ENCODE peak calls at places on chromosomes 12 and 14, in eight cellular contexts. One of them, this sample, is unnamed.

GRCh38 chr14:56152221-56152620 is 34.0 kb downstream of the PELI2 start:
- DNase-seq in testis: no peak
- DNase-seq in MM.1S: no peak
- DNase-seq in lower leg skin: no peak
- DNase-seq in dorsolateral prefrontal cortex: no peak
- DNase-seq in body of pancreas: no peak
- DNase-seq in cardiac fibroblast: no peak
- DNase-seq in IMR-90: no peak
- DNase-seq in this sample: no peak

GRCh38 chr14:34212574-34212973 is 249.5 kb downstream of the SPTSSA start:
- DNase-seq in testis: no peak
- DNase-seq in MM.1S: no peak
- DNase-seq in lower leg skin: no peak
- DNase-seq in dorsolateral prefrontal cortex: no peak
- DNase-seq in body of pancreas: no peak
- DNase-seq in cardiac fibroblast: no peak
- DNase-seq in IMR-90: no peak
- DNase-seq in this sample: no peak

GRCh38 chr14:37559386-37559785 is 35.7 kb downstream of the FOXA1 start:
- DNase-seq in testis: no peak
- DNase-seq in MM.1S: no peak
- DNase-seq in lower leg skin: no peak
- DNase-seq in dorsolateral prefrontal cortex: no peak
- DNase-seq in body of pancreas: no peak
- DNase-seq in cardiac fibroblast: no peak
- DNase-seq in IMR-90: peak; percentile 23
- DNase-seq in this sample: no peak

GRCh38 chr12:67937822-67938221 is 51.4 kb upstream of the IFNG-AS1 start:
- DNase-seq in testis: no peak
- DNase-seq in MM.1S: peak; percentile 46
- DNase-seq in lower leg skin: no peak
- DNase-seq in dorsolateral prefrontal cortex: no peak
- DNase-seq in body of pancreas: no peak
- DNase-seq in cardiac fibroblast: no peak
- DNase-seq in IMR-90: no peak
- DNase-seq in this sample: no peak

GRCh38 chr14:22556990-22557623 is 31.9 kb downstream of the DAD1 start:
- DNase-seq in testis: peak; percentile 83
- DNase-seq in MM.1S: peak; percentile 78
- DNase-seq in lower leg skin: peak; percentile 96
- DNase-seq in dorsolateral prefrontal cortex: peak; percentile 77
- DNase-seq in body of pancreas: peak; percentile 78
- DNase-seq in cardiac fibroblast: peak; percentile 82
- DNase-seq in IMR-90: peak; percentile 64
- DNase-seq in this sample: peak; percentile 85

GRCh38 chr12:29241821-29242591 is 92.9 kb downstream of the FAR2 start:
- DNase-seq in testis: no peak
- DNase-seq in MM.1S: no peak
- DNase-seq in lower leg skin: no peak
- DNase-seq in dorsolateral prefrontal cortex: no peak
- DNase-seq in body of pancreas: peak; percentile 62
- DNase-seq in cardiac fibroblast: peak; percentile 86
- DNase-seq in IMR-90: peak; percentile 80
- DNase-seq in this sample: no peak

GRCh38 chr12:116294464-116295002 is 17.0 kb upstream of the MED13L start:
- DNase-seq in testis: no peak
- DNase-seq in MM.1S: no peak
- DNase-seq in lower leg skin: no peak
- DNase-seq in dorsolateral prefrontal cortex: no peak
- DNase-seq in body of pancreas: no peak
- DNase-seq in cardiac fibroblast: no peak
- DNase-seq in IMR-90: no peak
- DNase-seq in this sample: no peak

GRCh38 chr12:52651726-52652261 is at the start of gene KRT2:
- DNase-seq in testis: no peak
- DNase-seq in MM.1S: no peak
- DNase-seq in lower leg skin: peak; percentile 72
- DNase-seq in dorsolateral prefrontal cortex: no peak
- DNase-seq in body of pancreas: no peak
- DNase-seq in cardiac fibroblast: no peak
- DNase-seq in IMR-90: no peak
- DNase-seq in this sample: no peak

GRCh38 chr12:95304673-95305198 is 87.1 kb downstream of the VEZT start:
- DNase-seq in testis: no peak
- DNase-seq in MM.1S: no peak
- DNase-seq in lower leg skin: no peak
- DNase-seq in dorsolateral prefrontal cortex: no peak
- DNase-seq in body of pancreas: no peak
- DNase-seq in cardiac fibroblast: peak; percentile 54
- DNase-seq in IMR-90: peak; percentile 53
- DNase-seq in this sample: no peak

DNA sequence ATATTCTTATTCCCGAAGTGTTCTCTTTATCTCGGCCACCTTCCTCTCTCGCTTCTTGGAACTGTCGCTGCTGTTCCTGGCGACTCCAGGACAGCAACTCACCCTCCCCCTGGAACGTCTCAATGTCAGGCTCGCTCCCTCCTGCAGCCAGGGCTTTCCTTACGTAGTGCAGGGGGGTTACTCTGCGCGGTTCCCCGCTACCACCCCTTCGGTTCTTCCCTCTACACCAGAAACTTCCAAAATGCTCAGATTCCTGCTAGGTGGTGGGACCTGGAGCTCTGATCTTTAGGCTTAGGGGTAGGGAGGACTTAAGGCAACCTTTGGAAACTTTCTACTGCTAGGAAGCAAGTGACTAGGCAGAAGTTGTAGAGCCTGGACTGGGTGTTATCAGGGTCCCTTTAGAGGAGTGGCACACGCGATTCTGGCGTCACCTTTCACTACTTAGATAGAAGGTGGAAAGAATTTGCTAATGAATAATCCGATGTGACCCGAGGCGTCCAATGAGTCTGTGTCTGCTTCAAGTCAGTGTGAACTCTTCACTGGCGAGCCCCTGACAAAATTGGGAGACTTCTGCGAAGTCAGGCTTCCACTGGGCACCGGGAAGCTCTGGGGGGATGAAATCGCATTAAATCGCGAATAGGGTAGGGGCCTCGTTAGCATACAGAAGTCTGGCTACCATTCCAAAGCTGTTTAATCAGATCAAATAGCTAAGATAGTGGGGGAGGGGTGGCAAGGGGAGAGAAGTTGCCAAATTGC is 900 bp upstream of the DPF3 start:
- DNase-seq in testis: peak; percentile 23
- DNase-seq in MM.1S: no peak
- DNase-seq in lower leg skin: no peak
- DNase-seq in dorsolateral prefrontal cortex: no peak
- DNase-seq in body of pancreas: peak; percentile 44
- DNase-seq in cardiac fibroblast: no peak
- DNase-seq in IMR-90: no peak
- DNase-seq in this sample: no peak
- H3K4me3 ChIP-seq in testis: peak overlapping the region; percentile 59
- H3K4me3 ChIP-seq in MM.1S: peak overlapping the region; percentile 69
- H3K4me3 ChIP-seq in lower leg skin: peak overlapping the region; percentile 26
- H3K4me3 ChIP-seq in dorsolateral prefrontal cortex: peak overlapping the region; percentile 85
- H3K4me3 ChIP-seq in body of pancreas: peak overlapping the region; percentile 4
- H3K4me3 ChIP-seq in cardiac fibroblast: peak overlapping the region; percentile 70
- H3K4me3 ChIP-seq in IMR-90: peak overlapping the region; percentile 51
- H3K4me3 ChIP-seq in this sample: peak overlapping the region; percentile 86

GRCh38 chr14:51626788-51627187 is 24.9 kb upstream of the FRMD6 start:
- DNase-seq in testis: no peak
- DNase-seq in MM.1S: no peak
- DNase-seq in lower leg skin: no peak
- DNase-seq in dorsolateral prefrontal cortex: no peak
- DNase-seq in body of pancreas: no peak
- DNase-seq in cardiac fibroblast: no peak
- DNase-seq in IMR-90: no peak
- DNase-seq in this sample: no peak
- H3K4me3 ChIP-seq in testis: no peak overlapping the region
- H3K4me3 ChIP-seq in MM.1S: no peak overlapping the region
- H3K4me3 ChIP-seq in lower leg skin: no peak overlapping the region
- H3K4me3 ChIP-seq in dorsolateral prefrontal cortex: no peak overlapping the region
- H3K4me3 ChIP-seq in body of pancreas: no peak overlapping the region
- H3K4me3 ChIP-seq in cardiac fibroblast: no peak overlapping the region
- H3K4me3 ChIP-seq in IMR-90: no peak overlapping the region
- H3K4me3 ChIP-seq in this sample: no peak overlapping the region

DNA sequence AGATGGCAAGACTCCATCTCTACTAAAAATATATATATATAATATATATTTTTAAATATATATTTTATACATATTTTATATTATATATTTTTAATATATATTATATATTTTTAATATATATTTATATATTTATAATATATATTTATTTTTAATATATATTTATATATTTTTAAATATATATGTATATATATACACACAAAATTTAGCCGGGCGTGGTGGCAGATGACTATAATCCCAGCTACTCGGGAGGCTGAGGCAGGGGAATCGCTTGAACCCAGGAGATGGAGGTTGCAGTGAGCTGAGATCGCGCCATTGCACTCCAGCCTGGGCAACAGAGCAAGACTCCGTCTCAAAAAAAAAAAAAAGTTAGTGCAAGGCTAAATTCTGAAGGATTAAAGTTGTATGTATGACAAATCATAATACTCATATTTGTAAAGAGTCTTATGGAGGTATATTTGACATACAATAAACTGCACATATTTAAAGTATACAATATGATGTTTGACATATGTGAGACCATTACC is 7.7 kb upstream of the TDG start:
- DNase-seq in testis: no peak
- DNase-seq in MM.1S: no peak
- DNase-seq in lower leg skin: no peak
- DNase-seq in dorsolateral prefrontal cortex: no peak
- DNase-seq in body of pancreas: no peak
- DNase-seq in cardiac fibroblast: no peak
- DNase-seq in IMR-90: no peak
- DNase-seq in this sample: no peak
- H3K4me3 ChIP-seq in testis: peak overlapping the region; percentile 80
- H3K4me3 ChIP-seq in MM.1S: peak overlapping the region; percentile 84
- H3K4me3 ChIP-seq in lower leg skin: no peak overlapping the region
- H3K4me3 ChIP-seq in dorsolateral prefrontal cortex: peak overlapping the region; percentile 89
- H3K4me3 ChIP-seq in body of pancreas: no peak overlapping the region
- H3K4me3 ChIP-seq in cardiac fibroblast: peak overlapping the region; percentile 84
- H3K4me3 ChIP-seq in IMR-90: no peak overlapping the region
- H3K4me3 ChIP-seq in this sample: peak overlapping the region; percentile 96

DNA sequence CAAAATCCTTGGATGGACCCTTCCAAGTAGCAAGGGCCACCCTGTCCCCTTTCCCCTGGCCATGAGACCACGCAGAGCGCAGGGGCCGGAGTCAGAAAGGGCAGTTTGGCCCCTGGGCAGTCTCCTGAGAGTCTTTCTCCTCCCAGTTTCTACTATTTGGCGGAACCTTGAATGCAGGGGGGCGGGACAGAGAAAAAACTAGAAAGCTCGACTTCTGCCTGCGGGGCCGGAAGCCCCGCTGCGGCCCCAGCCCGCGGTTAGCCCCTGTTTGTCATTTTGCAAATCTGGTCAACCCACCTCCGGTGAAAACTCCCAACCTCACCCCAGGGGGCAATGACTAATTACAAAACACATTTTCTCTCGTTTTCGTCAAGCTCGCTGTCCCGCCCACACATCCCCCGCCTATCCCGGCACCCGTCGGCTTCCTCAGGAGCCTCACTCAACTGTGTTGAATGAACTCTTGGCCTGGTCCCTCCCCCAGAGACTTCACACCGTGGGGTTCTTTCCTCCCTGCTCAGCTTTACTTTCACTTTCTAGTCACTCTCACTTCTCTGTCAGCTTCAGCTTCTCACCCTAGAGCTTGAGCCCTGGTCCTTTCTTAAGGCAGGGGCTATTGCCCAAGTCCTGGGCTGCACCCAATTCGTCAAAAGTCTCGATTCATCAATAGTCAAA is 66.7 kb downstream of the IRF2BPL start:
- DNase-seq in testis: peak; percentile 88
- DNase-seq in MM.1S: peak; percentile 88
- DNase-seq in lower leg skin: peak; percentile 96
- DNase-seq in dorsolateral prefrontal cortex: no peak
- DNase-seq in body of pancreas: peak; percentile 91
- DNase-seq in cardiac fibroblast: peak; percentile 95
- DNase-seq in IMR-90: peak; percentile 97
- DNase-seq in this sample: peak; percentile 98
- H3K4me3 ChIP-seq in testis: peak overlapping the region; percentile 45
- H3K4me3 ChIP-seq in MM.1S: peak overlapping the region; percentile 52
- H3K4me3 ChIP-seq in lower leg skin: peak overlapping the region; percentile 6
- H3K4me3 ChIP-seq in dorsolateral prefrontal cortex: peak overlapping the region; percentile 58
- H3K4me3 ChIP-seq in body of pancreas: no peak overlapping the region
- H3K4me3 ChIP-seq in cardiac fibroblast: peak overlapping the region; percentile 35
- H3K4me3 ChIP-seq in IMR-90: peak overlapping the region; percentile 34
- H3K4me3 ChIP-seq in this sample: peak overlapping the region; percentile 56

DNA sequence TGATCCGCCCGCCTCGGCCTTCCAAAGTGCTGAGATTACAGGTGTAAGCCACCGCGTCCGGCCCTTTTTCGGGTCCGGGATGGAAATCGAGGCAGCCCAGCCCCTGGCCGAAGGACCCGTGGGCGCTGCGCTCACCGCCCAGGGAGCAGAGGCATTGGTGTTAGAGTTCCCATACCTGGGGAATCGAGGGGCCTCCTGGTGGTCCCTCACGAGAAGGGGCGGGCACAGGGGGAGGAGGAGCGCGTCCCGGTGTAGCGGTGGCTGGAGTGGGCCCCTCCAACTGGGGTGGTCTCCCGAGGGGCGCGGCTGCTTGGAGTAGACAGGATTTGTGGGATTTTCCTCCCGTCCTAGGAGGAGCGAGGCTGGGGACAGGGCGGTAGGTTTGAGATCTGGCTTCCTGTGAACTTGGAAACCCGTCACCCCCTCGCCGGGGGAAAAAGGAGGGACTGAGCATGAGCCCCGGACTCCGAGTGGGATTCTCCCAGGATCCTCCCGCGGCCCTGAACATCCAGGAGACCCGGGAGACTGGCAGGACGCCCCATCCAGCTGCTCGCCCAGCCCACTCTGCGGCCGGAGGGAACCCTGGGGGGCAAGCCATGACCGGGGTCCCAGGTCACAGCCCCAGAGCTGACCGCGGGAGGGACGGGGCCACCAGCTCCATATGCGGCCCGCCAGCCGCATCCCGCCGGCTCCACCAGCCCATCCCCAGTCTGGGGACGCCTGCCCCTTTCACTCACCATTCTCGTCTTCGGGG is 70.9 kb downstream of the ASCL4 start:
- DNase-seq in testis: no peak
- DNase-seq in MM.1S: no peak
- DNase-seq in lower leg skin: no peak
- DNase-seq in dorsolateral prefrontal cortex: no peak
- DNase-seq in body of pancreas: no peak
- DNase-seq in cardiac fibroblast: no peak
- DNase-seq in IMR-90: no peak
- DNase-seq in this sample: no peak
- H3K4me3 ChIP-seq in testis: no peak overlapping the region
- H3K4me3 ChIP-seq in MM.1S: no peak overlapping the region
- H3K4me3 ChIP-seq in lower leg skin: no peak overlapping the region
- H3K4me3 ChIP-seq in dorsolateral prefrontal cortex: no peak overlapping the region
- H3K4me3 ChIP-seq in body of pancreas: no peak overlapping the region
- H3K4me3 ChIP-seq in cardiac fibroblast: no peak overlapping the region
- H3K4me3 ChIP-seq in IMR-90: no peak overlapping the region
- H3K4me3 ChIP-seq in this sample: no peak overlapping the region